ENCODE peak calls at places on chromosome 12, in eight cellular contexts. One of them, this sample, is unnamed. For H3K27me3, the result is how much of the 10 kb centered on the place peaks cover.

GRCh38 chr12:3255071-3255470 is 177.9 kb downstream of the TSPAN9 start:
- DNase-seq in GM23338: no peak
- DNase-seq in hepatocyte: no peak
- DNase-seq in GM23248: no peak
- DNase-seq in gastrocnemius medialis: peak
- DNase-seq in cardiac muscle cell: no peak
- DNase-seq in CD8-positive, alpha-beta memory T cell: no peak
- DNase-seq in heart right ventricle: peak
- DNase-seq in this sample: no peak

GRCh38 chr12:16189849-16190248 is 87.6 kb downstream of the SLC15A5 start:
- DNase-seq in GM23248: peak
- DNase-seq in CD8-positive, alpha-beta memory T cell: no peak
- DNase-seq in hepatocyte: peak
- DNase-seq in gastrocnemius medialis: no peak
- DNase-seq in heart right ventricle: no peak
- DNase-seq in cardiac muscle cell: peak
- DNase-seq in GM23338: peak
- DNase-seq in this sample: no peak

GRCh38 chr12:56979628-56980027 is 22.2 kb upstream of the RDH16 start:
- DNase-seq in gastrocnemius medialis: no peak
- DNase-seq in GM23338: no peak
- DNase-seq in cardiac muscle cell: no peak
- DNase-seq in hepatocyte: no peak
- DNase-seq in CD8-positive, alpha-beta memory T cell: no peak
- DNase-seq in GM23248: peak
- DNase-seq in heart right ventricle: no peak
- DNase-seq in this sample: no peak

GRCh38 chr12:69994593-69995222 is 169.7 kb downstream of the MYRFL start:
- DNase-seq in GM23338: no peak
- DNase-seq in cardiac muscle cell: peak
- DNase-seq in heart right ventricle: no peak
- DNase-seq in CD8-positive, alpha-beta memory T cell: no peak
- DNase-seq in hepatocyte: peak
- DNase-seq in GM23248: no peak
- DNase-seq in gastrocnemius medialis: no peak
- DNase-seq in this sample: no peak

GRCh38 chr12:33531261-33531660 is 91.6 kb upstream of the SYT10 start:
- DNase-seq in heart right ventricle: no peak
- DNase-seq in GM23248: no peak
- DNase-seq in gastrocnemius medialis: no peak
- DNase-seq in GM23338: no peak
- DNase-seq in CD8-positive, alpha-beta memory T cell: no peak
- DNase-seq in cardiac muscle cell: no peak
- DNase-seq in hepatocyte: no peak
- DNase-seq in this sample: no peak

GRCh38 chr12:42213023-42213422 is 25.0 kb downstream of the YAF2 start:
- DNase-seq in hepatocyte: peak
- DNase-seq in gastrocnemius medialis: peak
- DNase-seq in GM23338: no peak
- DNase-seq in CD8-positive, alpha-beta memory T cell: no peak
- DNase-seq in heart right ventricle: peak
- DNase-seq in cardiac muscle cell: no peak
- DNase-seq in GM23248: no peak
- DNase-seq in this sample: no peak

GRCh38 chr12:64004639-64005038 is 160.1 kb downstream of the SRGAP1 start:
- DNase-seq in hepatocyte: no peak
- DNase-seq in gastrocnemius medialis: no peak
- DNase-seq in cardiac muscle cell: peak
- DNase-seq in CD8-positive, alpha-beta memory T cell: no peak
- DNase-seq in heart right ventricle: no peak
- DNase-seq in GM23248: peak
- DNase-seq in GM23338: no peak
- DNase-seq in this sample: no peak

GRCh38 chr12:14442221-14442881 is 76.9 kb downstream of the ATF7IP start:
- DNase-seq in heart right ventricle: no peak
- DNase-seq in cardiac muscle cell: peak
- DNase-seq in GM23248: peak
- DNase-seq in gastrocnemius medialis: no peak
- DNase-seq in GM23338: no peak
- DNase-seq in CD8-positive, alpha-beta memory T cell: no peak
- DNase-seq in hepatocyte: no peak
- DNase-seq in this sample: no peak

GRCh38 chr12:99138397-99138796 is 493.3 kb downstream of the APAF1 start:
- DNase-seq in GM23248: no peak
- DNase-seq in hepatocyte: no peak
- DNase-seq in CD8-positive, alpha-beta memory T cell: no peak
- DNase-seq in GM23338: no peak
- DNase-seq in heart right ventricle: no peak
- DNase-seq in gastrocnemius medialis: no peak
- DNase-seq in cardiac muscle cell: no peak
- DNase-seq in this sample: no peak

DNA sequence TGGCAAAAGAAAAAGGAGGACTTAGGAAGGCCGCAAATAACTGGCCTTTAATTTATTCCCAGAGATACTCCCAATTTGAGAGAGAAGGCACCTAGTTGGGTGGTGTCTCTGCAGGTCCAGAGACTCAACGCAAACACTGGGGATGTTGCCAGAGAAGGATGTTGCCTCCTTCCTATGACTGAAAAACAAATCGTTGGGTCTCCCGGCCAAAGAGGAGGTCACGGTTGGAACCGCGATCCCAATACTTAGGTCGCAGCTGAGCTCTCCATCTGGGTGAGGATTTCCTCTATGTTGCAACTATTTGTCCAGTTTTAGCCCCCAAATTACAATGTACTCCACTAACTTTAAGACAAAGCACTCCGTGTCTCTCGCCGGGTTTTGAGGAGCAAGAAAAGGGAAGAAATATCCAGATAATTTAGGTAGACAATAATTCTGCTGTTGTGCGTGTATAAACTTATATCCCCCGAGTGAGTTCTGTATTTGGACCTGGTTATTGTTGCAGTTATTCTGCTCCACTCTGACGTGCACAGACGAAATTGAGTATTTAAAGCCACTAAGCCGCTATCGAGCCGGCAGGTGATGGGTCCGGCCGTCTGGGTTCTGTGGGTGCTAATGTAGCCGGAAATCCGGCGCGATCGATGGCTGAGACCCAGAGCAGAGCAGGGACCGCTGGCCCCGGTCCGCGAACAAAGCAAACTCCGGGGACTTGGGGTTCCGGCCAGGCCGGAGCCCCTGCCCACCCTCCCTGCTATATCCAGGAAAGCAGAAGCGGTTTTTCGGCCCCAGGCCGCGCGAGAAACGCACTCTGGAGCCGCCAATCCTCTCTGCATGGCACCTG is 5.7 kb downstream of the HOXC12 start:
- DNase-seq in heart right ventricle: no peak
- DNase-seq in hepatocyte: no peak
- DNase-seq in gastrocnemius medialis: no peak
- DNase-seq in GM23248: no peak
- DNase-seq in cardiac muscle cell: no peak
- DNase-seq in CD8-positive, alpha-beta memory T cell: no peak
- DNase-seq in GM23338: no peak
- DNase-seq in this sample: no peak
- H3K27me3 ChIP-seq in heart right ventricle: half or more
- H3K27me3 ChIP-seq in hepatocyte: half or more
- H3K27me3 ChIP-seq in gastrocnemius medialis: half or more
- H3K27me3 ChIP-seq in GM23248: half or more
- H3K27me3 ChIP-seq in cardiac muscle cell: half or more
- H3K27me3 ChIP-seq in CD8-positive, alpha-beta memory T cell: half or more
- H3K27me3 ChIP-seq in GM23338: half or more
- H3K27me3 ChIP-seq in this sample: half or more

GRCh38 chr12:459050-459429 is 699 bp upstream of the B4GALNT3 start:
- DNase-seq in GM23248: no peak
- DNase-seq in heart right ventricle: no peak
- DNase-seq in cardiac muscle cell: no peak
- DNase-seq in gastrocnemius medialis: no peak
- DNase-seq in hepatocyte: no peak
- DNase-seq in GM23338: no peak
- DNase-seq in CD8-positive, alpha-beta memory T cell: no peak
- DNase-seq in this sample: no peak
- H3K4me3 ChIP-seq in GM23248: peak
- H3K4me3 ChIP-seq in heart right ventricle: peak
- H3K4me3 ChIP-seq in cardiac muscle cell: peak
- H3K4me3 ChIP-seq in gastrocnemius medialis: peak
- H3K4me3 ChIP-seq in hepatocyte: peak
- H3K4me3 ChIP-seq in GM23338: peak
- H3K4me3 ChIP-seq in CD8-positive, alpha-beta memory T cell: peak
- H3K4me3 ChIP-seq in this sample: peak

GRCh38 chr12:50239355-50239891 is 43.9 kb downstream of the LIMA1 start:
- DNase-seq in GM23248: no peak
- DNase-seq in heart right ventricle: no peak
- DNase-seq in hepatocyte: no peak
- DNase-seq in cardiac muscle cell: no peak
- DNase-seq in gastrocnemius medialis: no peak
- DNase-seq in GM23338: no peak
- DNase-seq in CD8-positive, alpha-beta memory T cell: no peak
- DNase-seq in this sample: no peak
- H3K27ac ChIP-seq in GM23248: no peak
- H3K27ac ChIP-seq in heart right ventricle: no peak
- H3K27ac ChIP-seq in hepatocyte: peak
- H3K27ac ChIP-seq in cardiac muscle cell: no peak
- H3K27ac ChIP-seq in gastrocnemius medialis: peak
- H3K27ac ChIP-seq in GM23338: no peak
- H3K27ac ChIP-seq in CD8-positive, alpha-beta memory T cell: no peak
- H3K27ac ChIP-seq in this sample: no peak

GRCh38 chr12:53817021-53817389 is 65.2 kb upstream of the CISTR start:
- DNase-seq in cardiac muscle cell: no peak
- DNase-seq in GM23338: no peak
- DNase-seq in CD8-positive, alpha-beta memory T cell: no peak
- DNase-seq in gastrocnemius medialis: no peak
- DNase-seq in heart right ventricle: no peak
- DNase-seq in GM23248: no peak
- DNase-seq in hepatocyte: no peak
- DNase-seq in this sample: no peak
- H3K27me3 ChIP-seq in cardiac muscle cell: half or more
- H3K27me3 ChIP-seq in GM23338: under half
- H3K27me3 ChIP-seq in CD8-positive, alpha-beta memory T cell: under half
- H3K27me3 ChIP-seq in gastrocnemius medialis: under half
- H3K27me3 ChIP-seq in heart right ventricle: under half
- H3K27me3 ChIP-seq in GM23248: half or more
- H3K27me3 ChIP-seq in hepatocyte: under half
- H3K27me3 ChIP-seq in this sample: under half

DNA sequence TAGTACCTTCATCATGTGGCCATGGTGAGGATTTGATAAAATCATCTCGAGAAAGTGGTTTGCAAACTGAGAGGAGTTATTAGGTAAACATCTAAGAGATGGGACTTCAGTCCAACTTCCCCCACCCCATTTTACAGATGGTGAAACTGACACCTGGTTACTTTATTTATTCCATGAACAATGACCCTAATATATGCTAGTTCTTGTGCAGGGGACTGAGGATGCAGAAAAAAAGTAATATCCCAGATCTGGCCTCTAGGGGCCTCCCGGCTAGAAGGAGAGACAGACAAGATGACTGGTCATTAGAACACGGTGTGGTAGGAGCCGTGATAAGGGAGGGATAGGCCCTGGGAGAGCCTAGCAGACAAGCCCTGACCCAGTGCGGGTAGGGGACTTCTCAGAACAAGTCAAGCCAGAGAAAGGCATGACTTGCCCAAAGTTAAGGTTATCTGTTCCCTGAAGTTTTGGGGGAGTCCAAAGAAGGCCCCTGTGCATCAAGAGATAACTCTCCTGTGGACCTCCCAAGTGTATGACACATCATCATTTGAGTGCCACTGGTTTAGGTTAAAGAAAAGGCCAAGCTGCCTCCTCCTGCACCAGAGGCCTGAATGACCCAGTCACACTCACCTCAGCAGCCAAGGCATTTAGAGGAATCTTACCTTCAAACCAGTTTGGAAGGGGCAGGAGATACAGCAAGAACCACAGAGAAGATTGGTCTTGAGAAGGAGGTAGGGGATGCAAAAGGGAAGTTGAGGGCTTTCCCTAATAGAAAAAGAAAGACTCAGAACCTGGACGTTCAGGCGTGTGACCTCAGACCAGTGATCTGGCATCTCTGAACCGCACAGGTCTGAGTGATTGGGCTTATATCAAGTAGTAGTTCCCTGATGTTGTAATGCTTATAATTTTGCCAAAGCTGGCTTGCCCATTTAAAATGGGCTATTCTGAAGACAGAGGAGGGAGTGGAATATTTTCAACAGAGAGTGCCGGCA is 1.6 kb downstream of the CMKLR1 start:
- DNase-seq in GM23338: peak
- DNase-seq in GM23248: peak
- DNase-seq in cardiac muscle cell: peak
- DNase-seq in heart right ventricle: no peak
- DNase-seq in gastrocnemius medialis: no peak
- DNase-seq in hepatocyte: peak
- DNase-seq in CD8-positive, alpha-beta memory T cell: no peak
- DNase-seq in this sample: no peak
- H3K4me3 ChIP-seq in GM23338: no peak
- H3K4me3 ChIP-seq in GM23248: no peak
- H3K4me3 ChIP-seq in cardiac muscle cell: no peak
- H3K4me3 ChIP-seq in heart right ventricle: peak
- H3K4me3 ChIP-seq in gastrocnemius medialis: peak
- H3K4me3 ChIP-seq in hepatocyte: no peak
- H3K4me3 ChIP-seq in CD8-positive, alpha-beta memory T cell: no peak
- H3K4me3 ChIP-seq in this sample: peak

GRCh38 chr12:103780093-103780440 is 61.0 kb downstream of the NT5DC3 start:
- DNase-seq in gastrocnemius medialis: no peak
- DNase-seq in GM23248: peak
- DNase-seq in hepatocyte: no peak
- DNase-seq in cardiac muscle cell: peak
- DNase-seq in heart right ventricle: no peak
- DNase-seq in GM23338: no peak
- DNase-seq in CD8-positive, alpha-beta memory T cell: no peak
- DNase-seq in this sample: no peak

GRCh38 chr12:103780992-103781391 is 60.0 kb downstream of the NT5DC3 start:
- DNase-seq in heart right ventricle: no peak
- DNase-seq in GM23248: no peak
- DNase-seq in cardiac muscle cell: no peak
- DNase-seq in gastrocnemius medialis: peak
- DNase-seq in hepatocyte: no peak
- DNase-seq in CD8-positive, alpha-beta memory T cell: no peak
- DNase-seq in GM23338: no peak
- DNase-seq in this sample: no peak

GRCh38 chr12:103782399-103782798 is 58.6 kb downstream of the NT5DC3 start:
- DNase-seq in CD8-positive, alpha-beta memory T cell: no peak
- DNase-seq in hepatocyte: no peak
- DNase-seq in heart right ventricle: no peak
- DNase-seq in GM23338: no peak
- DNase-seq in GM23248: no peak
- DNase-seq in cardiac muscle cell: no peak
- DNase-seq in gastrocnemius medialis: peak
- DNase-seq in this sample: no peak

GRCh38 chr12:103778781-103779180 is 62.3 kb downstream of the NT5DC3 start:
- DNase-seq in cardiac muscle cell: no peak
- DNase-seq in GM23338: no peak
- DNase-seq in hepatocyte: no peak
- DNase-seq in heart right ventricle: no peak
- DNase-seq in gastrocnemius medialis: no peak
- DNase-seq in GM23248: no peak
- DNase-seq in CD8-positive, alpha-beta memory T cell: no peak
- DNase-seq in this sample: no peak

GRCh38 chr12:103779410-103780092 is 61.5 kb downstream of the NT5DC3 start:
- DNase-seq in GM23338: peak
- DNase-seq in heart right ventricle: no peak
- DNase-seq in gastrocnemius medialis: no peak
- DNase-seq in CD8-positive, alpha-beta memory T cell: no peak
- DNase-seq in GM23248: peak
- DNase-seq in cardiac muscle cell: peak
- DNase-seq in hepatocyte: no peak
- DNase-seq in this sample: no peak
- H3K27ac ChIP-seq in GM23338: no peak
- H3K27ac ChIP-seq in heart right ventricle: no peak
- H3K27ac ChIP-seq in gastrocnemius medialis: peak
- H3K27ac ChIP-seq in CD8-positive, alpha-beta memory T cell: no peak
- H3K27ac ChIP-seq in GM23248: no peak
- H3K27ac ChIP-seq in cardiac muscle cell: no peak
- H3K27ac ChIP-seq in hepatocyte: no peak
- H3K27ac ChIP-seq in this sample: no peak